ENCODE peak calls at places on chromosome 22, in eight cellular contexts. N, B, I, A, S, Z, W and T are unnamed samples. For H3K36me3 and H3K4me1, the result is how much of the 10 kb centered on the place peaks cover.

GRCh38 chr22:19742160-19743066 is 18.2 kb upstream of the TBX1 start:
- DNase-seq in S (no peak), N (no peak), W (no peak), I (no peak), B (no peak), Z (no peak), A (no peak), T (no peak)

GRCh38 chr22:43303751-43304150 is 39.4 kb downstream of the SCUBE1 start:
- DNase-seq in S (peak), Z (no peak), B (no peak), N (no peak), W (no peak), A (no peak), I (no peak), T (no peak)

GRCh38 chr22:46537946-46538815 is 761 bp upstream of the CELSR1 start:
- DNase-seq in N (peak), W (no peak), A (no peak), B (peak), I (peak), Z (peak), S (peak), T (no peak)

GRCh38 chr22:45742866-45743450 is 71.3 kb downstream of the ATXN10 start:
- DNase-seq in N (peak), W (no peak), B (peak), I (no peak), S (peak), Z (peak), A (no peak), T (no peak)

GRCh38 chr22:44398791-44399190 is 86.0 kb upstream of the SHISAL1 start:
- DNase-seq in I (no peak), A (no peak), Z (no peak), N (no peak), B (no peak), S (peak), W (no peak), T (no peak)

GRCh38 chr22:19412934-19413333 is 18.6 kb downstream of the HIRA start:
- DNase-seq in I (no peak), N (no peak), Z (no peak), A (no peak), W (no peak), B (no peak), S (no peak), T (no peak)

GRCh38 chr22:47575291-47575690 is 812.8 kb downstream of the TBC1D22A start:
- DNase-seq in N (no peak), W (no peak), S (no peak), Z (no peak), B (no peak), A (no peak), I (no peak), T (no peak)

GRCh38 chr22:25853078-25853477 is 111.1 kb downstream of the MYO18B start:
- DNase-seq in B (no peak), S (no peak), I (no peak), Z (no peak), W (no peak), A (no peak), N (no peak), T (no peak)

GRCh38 chr22:23404689-23405365 is 175.3 kb downstream of the IGLL1 start:
- DNase-seq in A (no peak), B (peak), N (peak), Z (peak), I (peak), S (no peak), W (no peak), T (no peak)

GRCh38 chr22:46008291-46008690 is 31.3 kb upstream of the WNT7B start:
- DNase-seq in S (no peak), I (no peak), Z (no peak), W (no peak), A (no peak), B (no peak), N (no peak), T (no peak)

GRCh38 chr22:44440224-44441160 is 57.5 kb downstream of the RTL6 start:
- DNase-seq in B (no peak), I (no peak), A (no peak), Z (no peak), S (no peak), N (no peak), W (no peak), T (no peak)

GRCh38 chr22:45584621-45585436 is 82.1 kb downstream of the FBLN1 start:
- DNase-seq in W (no peak), N (no peak), A (no peak), B (peak), Z (no peak), I (no peak), S (peak), T (no peak)

GRCh38 chr22:43442386-43443060 is 30.7 kb downstream of the MPPED1 start:
- DNase-seq in Z (no peak), A (no peak), S (peak), I (no peak), W (no peak), B (no peak), N (no peak), T (no peak)

DNA sequence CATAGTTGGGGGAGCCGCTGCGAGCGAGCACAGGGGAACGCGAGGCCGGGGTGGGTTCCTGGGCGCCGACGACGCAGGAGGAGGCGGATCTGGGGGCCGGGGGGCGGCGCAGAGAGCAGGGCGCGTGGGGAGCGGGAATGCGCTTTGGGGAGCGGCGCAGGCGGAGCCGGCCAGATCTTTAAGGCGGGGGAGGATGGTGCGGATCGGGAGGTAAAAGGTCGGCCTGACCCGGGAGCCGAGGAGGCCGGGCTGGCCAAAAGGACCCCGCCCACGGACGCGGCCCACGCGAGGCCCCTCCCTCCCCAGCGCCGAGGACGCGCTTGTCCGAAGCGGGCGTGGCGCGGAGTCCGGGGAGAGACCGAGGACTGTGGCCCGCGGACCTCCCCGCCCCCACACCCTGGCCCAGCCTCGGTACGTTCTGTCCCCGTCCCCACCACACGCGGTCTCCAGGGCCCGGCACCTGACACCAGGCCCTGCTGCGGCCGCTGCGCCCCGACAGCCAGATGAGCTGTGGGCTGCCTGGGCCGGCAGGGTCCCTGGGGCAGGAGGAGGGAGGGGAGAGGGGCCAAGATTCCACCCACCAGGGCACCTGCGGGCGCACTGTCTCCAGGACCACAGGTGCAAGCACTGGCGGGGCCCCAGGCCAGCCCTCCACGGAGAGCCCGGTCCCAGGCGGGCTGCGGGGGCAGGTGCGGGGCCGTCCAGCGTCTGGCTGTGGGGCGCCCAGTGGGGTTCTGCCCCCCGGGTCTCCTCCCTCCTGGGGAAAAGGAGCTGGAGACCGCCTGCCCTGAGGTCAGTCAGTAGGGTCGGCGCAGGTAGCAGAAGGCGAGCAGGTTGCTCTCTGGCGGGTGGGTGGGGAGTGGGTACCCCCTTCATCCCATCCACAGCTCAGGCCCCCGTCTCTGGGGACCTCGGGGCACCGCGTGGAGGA is 10.9 kb downstream of the PIM3 start:
- DNase-seq in N (peak), B (no peak), A (no peak), W (no peak), Z (peak), S (peak), I (peak), T (no peak)
- H3K4me3 ChIP-seq in N (peak), B (peak), A (peak), W (peak), Z (peak), S (peak), I (peak), T (peak)

DNA sequence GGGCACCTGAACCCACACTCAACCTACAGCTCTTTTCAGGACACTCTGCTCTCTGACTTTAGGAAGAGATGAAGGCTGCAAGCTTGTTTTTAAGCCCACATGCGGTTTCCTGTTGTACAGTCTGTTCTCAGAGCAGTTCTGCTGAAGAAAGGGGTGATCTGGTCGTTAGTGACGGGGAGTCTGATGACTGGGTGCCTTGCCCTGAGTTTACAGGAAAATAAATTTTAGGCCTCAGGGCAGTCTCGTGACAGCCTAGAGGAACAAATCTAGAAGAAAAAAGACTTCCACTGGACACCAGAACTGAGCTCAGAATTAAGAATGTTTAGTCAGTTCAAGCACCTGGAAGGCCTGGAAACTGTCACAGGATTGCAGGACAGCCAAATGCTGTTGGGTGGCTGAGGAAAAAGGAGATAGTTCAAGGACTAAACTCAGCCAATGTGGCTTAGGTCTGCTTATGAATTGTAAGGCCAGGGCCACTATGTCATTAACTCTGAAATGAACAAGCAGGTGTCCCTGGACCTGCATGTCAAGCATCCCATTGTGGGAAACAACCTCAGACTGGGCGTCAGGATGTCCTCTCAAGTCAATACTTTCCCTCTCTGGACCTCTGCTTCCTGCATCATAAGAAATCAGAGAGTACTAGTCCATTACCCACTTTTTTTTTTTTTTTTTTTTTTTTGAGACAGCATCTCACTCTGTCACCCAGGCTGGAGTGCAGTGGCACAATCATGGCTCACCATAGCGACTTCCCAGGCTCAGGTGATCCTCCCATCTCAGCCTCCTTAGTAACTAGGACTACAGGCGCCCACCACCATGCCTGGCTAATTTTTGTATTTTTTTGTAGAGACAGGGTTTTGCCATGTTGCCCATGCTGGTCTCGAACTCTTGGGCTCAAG is 5.7 kb downstream of the PIK3IP1 start:
- DNase-seq in S (no peak), W (peak), N (no peak), I (no peak), A (peak), Z (no peak), B (no peak), T (peak)
- H3K36me3 ChIP-seq in S (under half), W (half or more), N (half or more), I (under half), A (half or more), Z (under half), B (under half), T (under half)

DNA sequence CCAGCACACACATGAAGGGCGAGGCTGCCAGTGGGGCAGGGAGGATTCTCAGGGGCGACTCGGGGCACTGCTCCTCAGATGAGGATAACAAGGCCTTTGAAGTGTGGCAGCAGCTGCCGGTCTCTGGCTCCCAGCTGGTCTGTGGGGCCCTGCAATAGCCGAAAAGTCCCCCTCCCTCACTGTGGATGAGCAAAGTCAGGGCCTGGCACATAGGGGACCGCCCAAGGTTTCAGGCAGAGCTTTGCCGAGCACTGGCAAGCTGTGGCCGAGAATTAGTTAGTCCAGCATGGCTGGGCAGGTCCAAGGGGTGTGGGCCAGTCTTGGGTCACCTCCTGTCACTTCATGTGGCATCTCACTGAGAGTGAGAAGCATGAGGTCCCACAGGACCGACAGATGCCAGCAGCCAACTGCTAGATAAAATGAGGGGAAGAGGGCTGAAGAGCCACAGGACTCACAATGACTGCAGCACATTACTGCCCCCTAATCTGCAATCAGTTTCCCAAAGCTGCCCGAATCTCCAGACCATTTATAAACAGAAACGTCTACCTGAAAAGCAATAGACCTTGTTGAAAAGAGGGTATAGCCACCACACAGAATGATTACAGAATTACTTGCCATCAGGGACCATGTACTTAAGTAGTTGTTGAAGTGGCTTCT is 12.5 kb upstream of the TEF start:
- DNase-seq in Z (no peak), S (peak), I (no peak), N (no peak), A (no peak), B (no peak), W (no peak), T (no peak)
- H3K4me1 ChIP-seq in Z (under half), S (under half), I (under half), N (under half), A (under half), B (under half), W (under half), T (under half)

GRCh38 chr22:39530136-39530535 is 2.4 kb downstream of the RPS19BP1 start:
- DNase-seq in A (no peak), Z (no peak), I (no peak), B (no peak), W (no peak), N (no peak), S (no peak), T (no peak)

GRCh38 chr22:39528080-39528661 is 4.4 kb downstream of the RPS19BP1 start:
- DNase-seq in S (peak), Z (no peak), W (no peak), B (no peak), I (no peak), N (peak), A (no peak), T (no peak)

GRCh38 chr22:39529487-39529851 is 3.1 kb downstream of the RPS19BP1 start:
- DNase-seq in B (no peak), I (no peak), N (no peak), W (no peak), A (no peak), S (no peak), Z (no peak), T (peak)

GRCh38 chr22:39527481-39527961 is 5.0 kb downstream of the RPS19BP1 start:
- DNase-seq in W (no peak), S (peak), N (peak), I (peak), Z (no peak), A (no peak), B (peak), T (peak)

GRCh38 chr22:39528681-39529486 is 3.7 kb downstream of the RPS19BP1 start:
- DNase-seq in W (peak), S (peak), Z (peak), A (peak), B (peak), N (peak), I (peak), T (peak)
- H3K4me3 ChIP-seq in W (peak), S (peak), Z (no peak), A (peak), B (no peak), N (no peak), I (peak), T (peak)

GRCh38 chr22:50221410-50222300 is 20.8 kb downstream of the SELENOO start:
- DNase-seq in W (no peak), A (no peak), Z (no peak), B (no peak), N (no peak), S (no peak), I (no peak), T (no peak)

GRCh38 chr22:50225200-50225969 is 19.4 kb downstream of the TUBGCP6 start:
- DNase-seq in B (no peak), W (no peak), S (no peak), I (no peak), N (no peak), A (no peak), Z (no peak), T (no peak)

GRCh38 chr22:50226224-50227165 is 18.3 kb downstream of the TUBGCP6 start:
- DNase-seq in I (no peak), A (no peak), Z (no peak), S (no peak), N (no peak), W (no peak), B (no peak), T (no peak)

GRCh38 chr22:50222508-50222907 is 21.7 kb downstream of the SELENOO start:
- DNase-seq in W (no peak), N (no peak), A (no peak), S (no peak), I (no peak), B (no peak), Z (no peak), T (no peak)

DNA sequence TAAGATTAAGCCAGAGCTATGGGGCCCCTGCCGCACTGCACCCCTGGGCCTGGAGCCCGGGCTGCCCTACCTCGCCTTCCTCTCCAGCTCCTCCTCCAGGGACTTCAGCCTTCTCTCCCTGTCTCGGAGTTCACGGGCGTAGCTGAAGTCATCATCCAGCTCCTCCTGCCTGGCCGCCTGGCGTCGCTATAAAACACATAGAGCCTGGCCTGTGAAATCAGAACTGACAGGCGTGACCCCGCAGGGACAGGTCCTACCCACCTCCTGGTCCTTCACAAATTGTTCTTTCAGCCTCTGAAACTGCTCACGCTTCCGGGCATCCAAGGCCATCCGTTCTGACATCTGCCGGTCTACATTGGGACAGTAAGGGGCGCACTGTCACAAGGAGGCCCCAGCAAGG is 20.8 kb downstream of the TUBGCP6 start:
- DNase-seq in S (no peak), A (no peak), N (no peak), W (no peak), B (no peak), I (no peak), Z (no peak), T (no peak)
- H3K36me3 ChIP-seq in S (under half), A (half or more), N (half or more), W (under half), B (half or more), I (under half), Z (under half), T (half or more)

DNA sequence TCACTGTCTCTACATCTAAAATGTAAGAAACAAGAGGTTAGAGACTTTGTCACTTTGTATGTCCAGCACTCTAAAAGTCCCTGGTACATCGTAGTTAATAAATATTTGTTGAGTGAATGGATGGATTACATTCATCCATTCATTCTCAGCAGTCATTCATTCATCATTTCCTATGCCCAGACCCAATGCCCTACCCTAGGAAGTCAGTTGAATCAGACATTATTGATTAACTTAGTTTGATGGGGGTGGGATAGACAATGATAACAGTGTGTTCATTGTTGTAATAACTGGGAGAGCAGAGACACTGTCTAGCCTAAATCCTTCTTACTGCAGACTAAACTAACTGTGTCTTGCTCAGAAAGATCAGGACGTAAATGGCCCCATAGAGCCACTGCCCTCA is 1.2 kb upstream of the CENPM start:
- DNase-seq in W (no peak), Z (no peak), A (no peak), N (no peak), I (no peak), B (no peak), S (no peak), T (no peak)
- H3K4me1 ChIP-seq in W (under half), Z (under half), A (under half), N (under half), I (under half), B (under half), S (under half), T (half or more)

DNA sequence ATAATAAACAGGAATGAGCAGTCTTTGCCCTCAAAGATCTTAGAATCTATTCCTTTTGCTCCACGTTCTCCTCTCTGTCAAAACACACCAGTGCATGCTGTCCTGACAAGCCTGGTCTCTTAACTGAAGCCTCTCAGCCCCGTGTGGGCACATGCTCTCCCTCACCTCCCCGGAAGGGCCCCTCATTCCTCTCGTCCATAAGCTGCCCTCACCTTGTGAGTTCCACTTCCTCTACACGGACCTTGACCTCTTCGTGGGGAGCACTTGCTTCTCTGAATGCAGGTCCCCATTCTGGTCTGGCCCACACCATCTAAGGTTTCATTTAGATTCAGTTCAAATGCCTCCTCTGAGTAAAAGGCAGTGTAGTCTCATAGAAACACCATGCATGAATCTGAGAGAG is 412.3 kb upstream of the SYN3 start:
- DNase-seq in A (no peak), Z (no peak), B (no peak), I (no peak), S (no peak), N (no peak), W (no peak), T (no peak)
- H3K4me3 ChIP-seq in A (no peak), Z (no peak), B (no peak), I (no peak), S (no peak), N (no peak), W (no peak), T (no peak)

GRCh38 chr22:22025320-22026156 is 43.0 kb upstream of the TOP3B start:
- DNase-seq in A (no peak), N (no peak), S (no peak), B (no peak), I (no peak), W (no peak), Z (no peak), T (peak)
- H3K36me3 ChIP-seq in A (under half), N (under half), S (under half), B (under half), I (under half), W (under half), Z (under half), T (half or more)